ENCODE peak calls at places on chromosome 19, in four cellular contexts. One of them, this sample, is unnamed. For H3K27me3, the result is how much of the 10 kb centered on the place peaks cover.

GRCh38 chr19:48413879-48414623 is 20.6 kb downstream of the GRIN2D start:
- DNase-seq in uterus: no peak
- DNase-seq in CD8-positive, alpha-beta T cell: no peak
- DNase-seq in AG04450: no peak
- DNase-seq in this sample: no peak

GRCh38 chr19:45863840-45864628 is at the start of gene FOXA3:
- DNase-seq in AG04450: no peak
- DNase-seq in CD8-positive, alpha-beta T cell: peak
- DNase-seq in uterus: no peak
- DNase-seq in this sample: peak

GRCh38 chr19:1296575-1297271 is 11.1 kb downstream of the EFNA2 start:
- DNase-seq in CD8-positive, alpha-beta T cell: no peak
- DNase-seq in uterus: no peak
- DNase-seq in AG04450: no peak
- DNase-seq in this sample: no peak

GRCh38 chr19:572891-573825 is 762 bp downstream of the BSG start:
- DNase-seq in uterus: peak
- DNase-seq in CD8-positive, alpha-beta T cell: no peak
- DNase-seq in AG04450: no peak
- DNase-seq in this sample: peak

GRCh38 chr19:17263712-17264640 is 569 bp downstream of the USHBP1 start:
- DNase-seq in AG04450: no peak
- DNase-seq in uterus: no peak
- DNase-seq in CD8-positive, alpha-beta T cell: no peak
- DNase-seq in this sample: no peak

GRCh38 chr19:48900477-48901452 is 653 bp downstream of the NUCB1 start:
- DNase-seq in AG04450: no peak
- DNase-seq in CD8-positive, alpha-beta T cell: no peak
- DNase-seq in uterus: no peak
- DNase-seq in this sample: no peak

GRCh38 chr19:19209372-19209771 is 2.4 kb upstream of the NCAN start:
- DNase-seq in AG04450: no peak
- DNase-seq in CD8-positive, alpha-beta T cell: no peak
- DNase-seq in uterus: no peak
- DNase-seq in this sample: no peak

GRCh38 chr19:54415208-54415900 is at the start of gene TTYH1:
- DNase-seq in uterus: no peak
- DNase-seq in CD8-positive, alpha-beta T cell: peak
- DNase-seq in AG04450: no peak
- DNase-seq in this sample: no peak

GRCh38 chr19:46466536-46467199 is 4.7 kb downstream of the PNMA8A start:
- DNase-seq in AG04450: peak
- DNase-seq in CD8-positive, alpha-beta T cell: no peak
- DNase-seq in uterus: peak
- DNase-seq in this sample: no peak

GRCh38 chr19:43469160-43469480 is 3.7 kb upstream of the LYPD3 start:
- DNase-seq in uterus: no peak
- DNase-seq in AG04450: no peak
- DNase-seq in CD8-positive, alpha-beta T cell: no peak
- DNase-seq in this sample: no peak

GRCh38 chr19:48487944-48488343 is 18.8 kb downstream of the CYTH2 start:
- DNase-seq in CD8-positive, alpha-beta T cell: no peak
- DNase-seq in uterus: no peak
- DNase-seq in AG04450: no peak
- DNase-seq in this sample: no peak

GRCh38 chr19:9914315-9915207 is 21.8 kb downstream of the OLFM2 start:
- DNase-seq in uterus: peak
- DNase-seq in AG04450: peak
- DNase-seq in CD8-positive, alpha-beta T cell: peak
- DNase-seq in this sample: peak

GRCh38 chr19:57872450-57872849 is 16.4 kb downstream of the ZNF814 start:
- DNase-seq in CD8-positive, alpha-beta T cell: no peak
- DNase-seq in uterus: no peak
- DNase-seq in AG04450: no peak
- DNase-seq in this sample: no peak

GRCh38 chr19:27764186-27764804 is 1448.7 kb downstream of the UQCRFS1 start:
- DNase-seq in uterus: no peak
- DNase-seq in AG04450: no peak
- DNase-seq in CD8-positive, alpha-beta T cell: no peak
- DNase-seq in this sample: no peak

GRCh38 chr19:33373701-33374405 is at the start of gene CEBPG:
- DNase-seq in AG04450: no peak
- DNase-seq in CD8-positive, alpha-beta T cell: peak
- DNase-seq in uterus: peak
- DNase-seq in this sample: peak

GRCh38 chr19:41588497-41589209 is 12.7 kb downstream of the CEACAM21 start:
- DNase-seq in AG04450: no peak
- DNase-seq in CD8-positive, alpha-beta T cell: no peak
- DNase-seq in uterus: no peak
- DNase-seq in this sample: peak

GRCh38 chr19:49549045-49549444 is 21.2 kb downstream of the RCN3 start:
- DNase-seq in AG04450: no peak
- DNase-seq in CD8-positive, alpha-beta T cell: no peak
- DNase-seq in uterus: no peak
- DNase-seq in this sample: no peak

GRCh38 chr19:40614595-40615411 is 13.6 kb downstream of the LTBP4 start:
- DNase-seq in AG04450: peak
- DNase-seq in CD8-positive, alpha-beta T cell: peak
- DNase-seq in uterus: peak
- DNase-seq in this sample: peak

GRCh38 chr19:45125975-45126493 is 33.1 kb downstream of the PPP1R37 start:
- DNase-seq in uterus: no peak
- DNase-seq in CD8-positive, alpha-beta T cell: peak
- DNase-seq in AG04450: peak
- DNase-seq in this sample: peak

GRCh38 chr19:21707065-21707464 is 60.3 kb downstream of the ZNF100 start:
- DNase-seq in AG04450: no peak
- DNase-seq in CD8-positive, alpha-beta T cell: no peak
- DNase-seq in uterus: no peak
- DNase-seq in this sample: no peak

GRCh38 chr19:34597596-34597995 is 79.4 kb downstream of the SCGB2B2 start:
- DNase-seq in uterus: no peak
- DNase-seq in AG04450: no peak
- DNase-seq in CD8-positive, alpha-beta T cell: no peak
- DNase-seq in this sample: no peak

GRCh38 chr19:55212447-55212846 is 3.1 kb upstream of the PTPRH start:
- DNase-seq in AG04450: no peak
- DNase-seq in CD8-positive, alpha-beta T cell: no peak
- DNase-seq in uterus: no peak
- DNase-seq in this sample: no peak

GRCh38 chr19:38731654-38732301 is 12.5 kb downstream of the CAPN12 start:
- DNase-seq in CD8-positive, alpha-beta T cell: no peak
- DNase-seq in AG04450: no peak
- DNase-seq in uterus: no peak
- DNase-seq in this sample: no peak

GRCh38 chr19:35098413-35099049 is 17.1 kb upstream of the FXYD3 start:
- DNase-seq in uterus: no peak
- DNase-seq in CD8-positive, alpha-beta T cell: no peak
- DNase-seq in AG04450: no peak
- DNase-seq in this sample: no peak

GRCh38 chr19:41194157-41194552 is 1.1 kb downstream of the CYP2S1 start:
- DNase-seq in AG04450: no peak
- DNase-seq in uterus: no peak
- DNase-seq in CD8-positive, alpha-beta T cell: no peak
- DNase-seq in this sample: no peak

DNA sequence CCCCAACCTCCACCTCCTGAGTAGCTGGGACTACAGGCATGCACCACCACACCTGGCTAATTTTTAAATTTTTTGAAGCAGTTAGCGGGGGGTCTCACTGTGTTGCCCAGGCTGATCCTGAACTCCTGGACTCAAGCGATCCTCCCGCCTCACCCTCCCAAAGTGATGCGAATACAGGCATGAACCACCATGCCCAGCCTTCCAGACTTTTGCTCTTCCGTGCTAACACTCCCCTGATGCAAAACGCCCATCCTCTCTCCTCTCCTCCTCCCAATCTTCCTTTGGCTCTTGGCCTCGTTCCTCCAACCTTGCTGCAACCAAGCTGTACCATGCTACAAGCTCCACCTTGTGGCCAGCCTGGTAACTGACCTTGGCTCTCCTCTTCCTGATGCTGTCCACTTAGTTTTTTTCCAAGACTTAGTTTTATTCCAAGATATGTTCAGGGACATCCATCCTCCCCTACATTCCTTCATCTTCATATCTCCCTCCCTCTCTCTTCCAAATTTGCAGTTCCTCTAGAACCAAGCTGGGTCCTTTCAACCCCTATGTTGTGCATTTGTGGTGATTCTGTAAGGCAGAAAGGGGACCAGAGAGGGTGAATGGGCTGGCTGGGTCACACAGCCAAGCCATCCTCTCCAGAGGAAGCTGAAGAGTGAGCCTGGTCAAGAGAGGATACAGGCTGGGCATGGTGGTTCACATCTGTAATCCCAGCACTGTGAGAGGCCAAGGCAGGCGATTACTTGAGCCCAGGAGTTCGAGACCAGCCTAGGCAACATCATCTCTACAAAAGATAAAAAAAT is 32.8 kb downstream of the TINCR start:
- DNase-seq in AG04450: no peak
- DNase-seq in uterus: no peak
- DNase-seq in CD8-positive, alpha-beta T cell: no peak
- DNase-seq in this sample: no peak
- TF ChIP-seq CTCF in AG04450: peak
- TF ChIP-seq CTCF in uterus: no peak
- TF ChIP-seq CTCF in CD8-positive, alpha-beta T cell: peak
- TF ChIP-seq CTCF in this sample: peak

DNA sequence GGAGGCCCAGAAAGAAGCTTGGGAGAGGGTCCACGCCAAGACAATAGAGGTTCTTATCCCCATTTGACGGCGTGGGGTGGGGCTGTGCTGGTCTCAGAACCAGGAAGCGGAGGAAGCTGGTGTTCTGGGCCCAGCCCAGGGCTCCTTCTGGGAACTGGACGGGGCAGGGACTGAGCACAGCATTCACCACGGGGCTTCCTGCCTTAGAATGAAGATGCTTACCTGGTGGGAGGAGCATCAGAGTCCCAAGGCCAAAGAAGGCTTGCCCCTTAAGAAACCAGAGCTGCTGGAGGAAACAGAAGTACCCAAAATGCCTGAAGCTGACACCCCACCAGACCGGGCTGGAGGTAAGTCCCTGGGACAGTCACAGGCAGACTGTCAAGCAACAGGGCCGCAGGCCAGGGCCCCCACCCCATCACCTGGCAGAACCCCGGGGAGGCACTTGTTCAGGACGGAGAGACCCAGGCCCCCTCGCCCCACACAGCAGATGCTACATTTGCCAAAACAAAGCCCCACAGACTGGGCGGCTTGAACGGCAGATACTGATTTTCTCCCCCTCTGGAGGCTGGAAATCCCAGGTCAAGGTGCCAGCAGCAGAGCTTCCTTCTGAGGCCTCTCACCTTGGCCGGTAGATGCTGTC is 17.8 kb upstream of the IGLON5 start:
- DNase-seq in CD8-positive, alpha-beta T cell: no peak
- DNase-seq in AG04450: no peak
- DNase-seq in uterus: no peak
- DNase-seq in this sample: no peak
- H3K27me3 ChIP-seq in CD8-positive, alpha-beta T cell: under half
- H3K27me3 ChIP-seq in AG04450: under half
- H3K27me3 ChIP-seq in uterus: under half
- H3K27me3 ChIP-seq in this sample: under half

GRCh38 chr19:10929402-10929794 is 787 bp downstream of the TIMM29 start:
- DNase-seq in AG04450: no peak
- DNase-seq in CD8-positive, alpha-beta T cell: no peak
- DNase-seq in uterus: no peak
- DNase-seq in this sample: no peak
- H3K27ac ChIP-seq in AG04450: no peak
- H3K27ac ChIP-seq in CD8-positive, alpha-beta T cell: peak
- H3K27ac ChIP-seq in uterus: peak
- H3K27ac ChIP-seq in this sample: peak

DNA sequence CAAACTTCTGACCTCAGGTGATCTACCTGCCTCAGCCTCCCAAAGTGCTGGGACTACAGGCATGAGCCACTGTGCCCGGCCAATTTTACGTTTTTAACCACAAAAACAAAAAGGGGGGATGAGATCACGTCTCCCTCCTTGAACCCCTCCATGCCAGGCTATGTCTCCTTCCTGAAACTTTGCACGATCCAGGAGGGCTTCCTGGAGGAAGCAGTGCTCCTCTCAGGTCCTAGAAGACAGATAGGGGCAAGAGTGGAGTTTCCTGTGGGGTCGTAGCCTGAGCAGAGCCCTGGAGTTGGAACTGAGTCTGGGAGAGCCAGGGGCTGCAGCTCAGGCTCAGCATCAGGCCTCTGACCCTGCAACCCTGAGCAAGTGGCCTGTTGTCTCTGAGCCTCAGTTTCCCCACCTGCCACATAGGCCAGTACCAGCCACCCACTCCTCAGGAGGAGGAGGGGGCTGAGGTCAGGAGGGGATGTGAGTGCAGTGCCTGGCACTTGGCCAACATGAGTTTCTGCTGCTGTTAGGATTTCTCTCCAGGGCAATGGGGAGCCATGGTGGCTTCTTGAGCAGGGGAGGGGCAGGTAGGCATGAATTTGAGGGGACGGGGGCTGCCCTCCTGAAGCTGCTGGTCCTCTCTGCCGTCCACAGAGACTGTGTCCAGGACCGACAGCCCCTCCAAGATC is 16.0 kb downstream of the APBA3 start:
- DNase-seq in uterus: no peak
- DNase-seq in CD8-positive, alpha-beta T cell: no peak
- DNase-seq in AG04450: no peak
- DNase-seq in this sample: no peak
- TF ChIP-seq CTCF in uterus: no peak
- TF ChIP-seq CTCF in CD8-positive, alpha-beta T cell: no peak
- TF ChIP-seq CTCF in AG04450: no peak
- TF ChIP-seq CTCF in this sample: no peak

GRCh38 chr19:4298772-4299550 is 3.2 kb downstream of the TMIGD2 start:
- DNase-seq in AG04450: no peak
- DNase-seq in CD8-positive, alpha-beta T cell: no peak
- DNase-seq in uterus: no peak
- DNase-seq in this sample: no peak
- H3K27me3 ChIP-seq in AG04450: under half
- H3K27me3 ChIP-seq in CD8-positive, alpha-beta T cell: under half
- H3K27me3 ChIP-seq in uterus: under half
- H3K27me3 ChIP-seq in this sample: under half

DNA sequence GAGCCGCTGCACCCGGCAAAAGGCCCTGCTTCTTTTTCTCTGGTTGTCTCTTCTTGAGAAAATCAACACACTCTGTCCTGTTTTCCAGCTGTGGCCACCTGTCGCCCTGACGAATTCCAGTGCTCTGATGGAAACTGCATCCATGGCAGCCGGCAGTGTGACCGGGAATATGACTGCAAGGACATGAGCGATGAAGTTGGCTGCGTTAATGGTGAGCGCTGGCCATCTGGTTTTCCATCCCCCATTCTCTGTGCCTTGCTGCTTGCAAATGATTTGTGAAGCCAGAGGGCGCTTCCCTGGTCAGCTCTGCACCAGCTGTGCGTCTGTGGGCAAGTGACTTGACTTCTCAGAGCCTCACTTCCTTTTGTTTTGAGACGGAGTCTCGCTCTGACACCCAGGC is 17.2 kb downstream of the LDLR start:
- DNase-seq in AG04450: no peak
- DNase-seq in CD8-positive, alpha-beta T cell: no peak
- DNase-seq in uterus: no peak
- DNase-seq in this sample: no peak
- H3K27ac ChIP-seq in AG04450: no peak
- H3K27ac ChIP-seq in CD8-positive, alpha-beta T cell: no peak
- H3K27ac ChIP-seq in uterus: no peak
- H3K27ac ChIP-seq in this sample: peak